ENCODE peak calls at places on chromosomes 5 and 9, in eight cellular contexts. One of them, this sample, is unnamed.
A peak's percentile ranks its signal among the peaks of the same experiment; 100 is the strongest.

GRCh38 chr5:168086736-168087135 is 204.7 kb upstream of the WWC1 start:
- DNase-seq in right atrium auricular region: no peak
- DNase-seq in Panc1: no peak
- DNase-seq in cardiac muscle cell: no peak
- DNase-seq in adrenal gland: no peak
- DNase-seq in ovary: no peak
- DNase-seq in A673: no peak
- DNase-seq in fibroblast of lung: no peak
- DNase-seq in this sample: no peak

GRCh38 chr5:75465480-75465879 is 45.9 kb downstream of the CERT1 start:
- DNase-seq in cardiac muscle cell: peak; percentile 9
- DNase-seq in right atrium auricular region: no peak
- DNase-seq in adrenal gland: no peak
- DNase-seq in fibroblast of lung: peak; percentile 61
- DNase-seq in A673: peak; percentile 63
- DNase-seq in ovary: no peak
- DNase-seq in Panc1: no peak
- DNase-seq in this sample: no peak

GRCh38 chr9:79616013-79616412 is 44.2 kb downstream of the TLE4 start:
- DNase-seq in ovary: no peak
- DNase-seq in Panc1: no peak
- DNase-seq in A673: no peak
- DNase-seq in adrenal gland: no peak
- DNase-seq in right atrium auricular region: no peak
- DNase-seq in fibroblast of lung: peak; percentile 36
- DNase-seq in cardiac muscle cell: no peak
- DNase-seq in this sample: no peak

GRCh38 chr9:114302727-114303126 is 20.2 kb upstream of the ORM1 start:
- DNase-seq in ovary: peak; percentile 12
- DNase-seq in A673: no peak
- DNase-seq in cardiac muscle cell: no peak
- DNase-seq in Panc1: no peak
- DNase-seq in fibroblast of lung: no peak
- DNase-seq in adrenal gland: peak; percentile 13
- DNase-seq in right atrium auricular region: no peak
- DNase-seq in this sample: peak; percentile 9

GRCh38 chr9:78297672-78297961 is 692 bp downstream of the PSAT1 start:
- DNase-seq in right atrium auricular region: no peak
- DNase-seq in cardiac muscle cell: no peak
- DNase-seq in Panc1: no peak
- DNase-seq in fibroblast of lung: no peak
- DNase-seq in ovary: no peak
- DNase-seq in A673: no peak
- DNase-seq in adrenal gland: no peak
- DNase-seq in this sample: peak; percentile 23

GRCh38 chr5:80216096-80216495 is 39.8 kb downstream of the SERINC5 start:
- DNase-seq in adrenal gland: no peak
- DNase-seq in right atrium auricular region: no peak
- DNase-seq in Panc1: no peak
- DNase-seq in cardiac muscle cell: peak; percentile 25
- DNase-seq in ovary: no peak
- DNase-seq in fibroblast of lung: no peak
- DNase-seq in A673: no peak
- DNase-seq in this sample: peak; percentile 40

GRCh38 chr5:132714456-132715307 is 22.7 kb downstream of the KIF3A start:
- DNase-seq in fibroblast of lung: peak; percentile 4
- DNase-seq in ovary: no peak
- DNase-seq in adrenal gland: no peak
- DNase-seq in cardiac muscle cell: no peak
- DNase-seq in right atrium auricular region: no peak
- DNase-seq in Panc1: no peak
- DNase-seq in A673: no peak
- DNase-seq in this sample: no peak

GRCh38 chr9:121604242-121604641 is 47.2 kb upstream of the DAB2IP start:
- DNase-seq in adrenal gland: no peak
- DNase-seq in right atrium auricular region: no peak
- DNase-seq in A673: no peak
- DNase-seq in cardiac muscle cell: peak; percentile 65
- DNase-seq in ovary: no peak
- DNase-seq in fibroblast of lung: peak; percentile 18
- DNase-seq in Panc1: no peak
- DNase-seq in this sample: no peak

GRCh38 chr5:36795366-36795765 is 81.2 kb upstream of the NIPBL start:
- DNase-seq in cardiac muscle cell: no peak
- DNase-seq in A673: no peak
- DNase-seq in Panc1: no peak
- DNase-seq in right atrium auricular region: no peak
- DNase-seq in adrenal gland: no peak
- DNase-seq in fibroblast of lung: no peak
- DNase-seq in ovary: no peak
- DNase-seq in this sample: no peak

GRCh38 chr5:152560508-152561137 is 155.5 kb upstream of the NMUR2 start:
- DNase-seq in adrenal gland: peak; percentile 57
- DNase-seq in right atrium auricular region: no peak
- DNase-seq in cardiac muscle cell: peak; percentile 75
- DNase-seq in A673: peak; percentile 63
- DNase-seq in fibroblast of lung: peak; percentile 42
- DNase-seq in Panc1: peak; percentile 18
- DNase-seq in ovary: no peak
- DNase-seq in this sample: peak; percentile 84

GRCh38 chr5:82312373-82312856 is 34.3 kb upstream of the RPS23 start:
- DNase-seq in Panc1: peak; percentile 22
- DNase-seq in right atrium auricular region: peak; percentile 78
- DNase-seq in fibroblast of lung: peak; percentile 74
- DNase-seq in cardiac muscle cell: peak; percentile 87
- DNase-seq in adrenal gland: peak; percentile 80
- DNase-seq in ovary: peak; percentile 66
- DNase-seq in A673: peak; percentile 83
- DNase-seq in this sample: peak; percentile 79

GRCh38 chr9:91914404-91914803 is 35.6 kb downstream of the ROR2 start:
- DNase-seq in ovary: no peak
- DNase-seq in A673: no peak
- DNase-seq in adrenal gland: no peak
- DNase-seq in Panc1: no peak
- DNase-seq in right atrium auricular region: no peak
- DNase-seq in fibroblast of lung: no peak
- DNase-seq in cardiac muscle cell: no peak
- DNase-seq in this sample: peak; percentile 76

GRCh38 chr5:35416217-35416988 is 186.1 kb upstream of the PRLR start:
- DNase-seq in A673: no peak
- DNase-seq in fibroblast of lung: no peak
- DNase-seq in Panc1: no peak
- DNase-seq in right atrium auricular region: no peak
- DNase-seq in ovary: no peak
- DNase-seq in cardiac muscle cell: no peak
- DNase-seq in adrenal gland: no peak
- DNase-seq in this sample: no peak

GRCh38 chr5:71778678-71779276 is 59.7 kb downstream of the CARTPT start:
- DNase-seq in right atrium auricular region: no peak
- DNase-seq in ovary: no peak
- DNase-seq in adrenal gland: no peak
- DNase-seq in A673: peak; percentile 45
- DNase-seq in Panc1: no peak
- DNase-seq in cardiac muscle cell: peak; percentile 45
- DNase-seq in fibroblast of lung: peak; percentile 36
- DNase-seq in this sample: peak; percentile 65

GRCh38 chr5:140286424-140286823 is 16.5 kb downstream of the PFDN1 start:
- DNase-seq in ovary: no peak
- DNase-seq in cardiac muscle cell: no peak
- DNase-seq in fibroblast of lung: no peak
- DNase-seq in Panc1: no peak
- DNase-seq in A673: no peak
- DNase-seq in right atrium auricular region: no peak
- DNase-seq in adrenal gland: no peak
- DNase-seq in this sample: no peak

DNA sequence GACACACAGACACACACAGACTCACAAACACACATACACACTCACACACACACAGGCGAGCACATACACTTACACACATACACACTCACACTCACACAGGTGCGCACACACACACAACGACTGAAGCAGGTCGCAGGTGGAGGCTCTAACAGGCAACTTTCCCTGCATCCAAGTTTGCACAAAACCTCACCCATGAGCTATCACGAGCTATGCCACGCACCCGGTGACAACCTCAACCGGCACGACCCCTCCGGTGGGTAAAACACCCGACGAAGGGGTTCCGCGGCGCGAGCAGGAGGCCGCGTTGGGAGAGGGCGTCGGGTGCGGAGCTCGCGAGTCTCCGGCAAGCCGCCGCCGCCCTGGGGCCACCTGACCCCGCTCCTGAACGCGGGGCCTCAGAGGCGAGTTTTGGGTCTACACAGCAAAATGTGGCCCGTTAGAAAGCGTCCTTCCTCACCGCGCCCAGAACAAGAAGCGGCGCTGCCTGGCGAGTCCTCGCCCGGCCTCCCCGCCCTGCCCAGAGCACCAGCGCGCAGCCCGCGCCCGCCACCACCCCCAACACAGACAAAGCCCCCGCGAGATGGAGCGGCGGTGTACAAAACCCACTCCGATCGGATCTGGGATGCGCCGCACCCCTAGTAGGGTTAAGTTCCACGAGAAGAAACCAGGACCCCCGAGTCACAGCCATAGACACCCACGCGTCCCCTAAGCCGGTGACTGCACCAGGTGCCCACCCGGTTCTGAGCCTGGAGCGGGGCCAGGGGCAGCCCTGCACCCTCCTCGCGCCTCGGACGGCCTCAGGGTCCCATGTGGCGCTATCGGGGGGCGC is 665 bp downstream of the SLC6A3 start:
- DNase-seq in Panc1: no peak
- DNase-seq in ovary: no peak
- DNase-seq in A673: no peak
- DNase-seq in cardiac muscle cell: no peak
- DNase-seq in right atrium auricular region: no peak
- DNase-seq in adrenal gland: no peak
- DNase-seq in fibroblast of lung: no peak
- DNase-seq in this sample: no peak
- H3K4me3 ChIP-seq in Panc1: no peak overlapping the region
- H3K4me3 ChIP-seq in ovary: no peak overlapping the region
- H3K4me3 ChIP-seq in A673: no peak overlapping the region
- H3K4me3 ChIP-seq in cardiac muscle cell: peak overlapping the region; percentile 10
- H3K4me3 ChIP-seq in right atrium auricular region: no peak overlapping the region
- H3K4me3 ChIP-seq in adrenal gland: peak overlapping the region; percentile 11
- H3K4me3 ChIP-seq in fibroblast of lung: no peak overlapping the region
- H3K4me3 ChIP-seq in this sample: peak overlapping the region; percentile 44

GRCh38 chr9:21251638-21252037 is 11.8 kb upstream of the IFNA14 start:
- DNase-seq in cardiac muscle cell: peak; percentile 8
- DNase-seq in A673: no peak
- DNase-seq in adrenal gland: no peak
- DNase-seq in Panc1: no peak
- DNase-seq in ovary: no peak
- DNase-seq in right atrium auricular region: no peak
- DNase-seq in fibroblast of lung: no peak
- DNase-seq in this sample: no peak

GRCh38 chr9:21252727-21253547 is 13.1 kb upstream of the IFNA14 start:
- DNase-seq in cardiac muscle cell: peak; percentile 22
- DNase-seq in A673: peak; percentile 46
- DNase-seq in ovary: no peak
- DNase-seq in Panc1: peak; percentile 10
- DNase-seq in fibroblast of lung: peak; percentile 27
- DNase-seq in adrenal gland: no peak
- DNase-seq in right atrium auricular region: no peak
- DNase-seq in this sample: peak; percentile 37

GRCh38 chr9:21251162-21251561 is 11.4 kb upstream of the IFNA14 start:
- DNase-seq in cardiac muscle cell: no peak
- DNase-seq in adrenal gland: no peak
- DNase-seq in fibroblast of lung: no peak
- DNase-seq in ovary: no peak
- DNase-seq in A673: no peak
- DNase-seq in right atrium auricular region: no peak
- DNase-seq in Panc1: no peak
- DNase-seq in this sample: no peak

GRCh38 chr9:21255538-21256212 is 15.9 kb upstream of the IFNA14 start:
- DNase-seq in Panc1: no peak
- DNase-seq in adrenal gland: no peak
- DNase-seq in fibroblast of lung: no peak
- DNase-seq in A673: no peak
- DNase-seq in right atrium auricular region: no peak
- DNase-seq in cardiac muscle cell: no peak
- DNase-seq in ovary: no peak
- DNase-seq in this sample: no peak
- H3K4me1 ChIP-seq in Panc1: no peaks in the 10 kb centered on the region
- H3K4me1 ChIP-seq in adrenal gland: no peaks in the 10 kb centered on the region
- H3K4me1 ChIP-seq in fibroblast of lung: no peaks in the 10 kb centered on the region
- H3K4me1 ChIP-seq in A673: no peaks in the 10 kb centered on the region
- H3K4me1 ChIP-seq in right atrium auricular region: peaks cover 8% of the 10 kb centered on the region
- H3K4me1 ChIP-seq in cardiac muscle cell: no peaks in the 10 kb centered on the region
- H3K4me1 ChIP-seq in ovary: no peaks in the 10 kb centered on the region
- H3K4me1 ChIP-seq in this sample: no peaks in the 10 kb centered on the region

GRCh38 chr5:111251941-111252340 is 27.8 kb downstream of the CAMK4 start:
- DNase-seq in cardiac muscle cell: no peak
- DNase-seq in ovary: no peak
- DNase-seq in Panc1: no peak
- DNase-seq in right atrium auricular region: no peak
- DNase-seq in adrenal gland: no peak
- DNase-seq in A673: no peak
- DNase-seq in fibroblast of lung: no peak
- DNase-seq in this sample: no peak

GRCh38 chr5:111254613-111255012 is 30.4 kb downstream of the CAMK4 start:
- DNase-seq in fibroblast of lung: peak; percentile 15
- DNase-seq in cardiac muscle cell: no peak
- DNase-seq in Panc1: no peak
- DNase-seq in adrenal gland: no peak
- DNase-seq in right atrium auricular region: no peak
- DNase-seq in A673: no peak
- DNase-seq in ovary: no peak
- DNase-seq in this sample: no peak

GRCh38 chr5:111259636-111260035 is 35.5 kb downstream of the CAMK4 start:
- DNase-seq in right atrium auricular region: no peak
- DNase-seq in A673: peak; percentile 53
- DNase-seq in fibroblast of lung: peak; percentile 47
- DNase-seq in ovary: no peak
- DNase-seq in cardiac muscle cell: no peak
- DNase-seq in Panc1: no peak
- DNase-seq in adrenal gland: no peak
- DNase-seq in this sample: no peak

GRCh38 chr5:111252799-111253564 is 28.8 kb downstream of the CAMK4 start:
- DNase-seq in right atrium auricular region: no peak
- DNase-seq in ovary: no peak
- DNase-seq in A673: no peak
- DNase-seq in adrenal gland: no peak
- DNase-seq in Panc1: no peak
- DNase-seq in cardiac muscle cell: no peak
- DNase-seq in fibroblast of lung: no peak
- DNase-seq in this sample: no peak

GRCh38 chr5:111256128-111256527 is 31.9 kb downstream of the CAMK4 start:
- DNase-seq in A673: no peak
- DNase-seq in fibroblast of lung: no peak
- DNase-seq in Panc1: no peak
- DNase-seq in cardiac muscle cell: no peak
- DNase-seq in right atrium auricular region: no peak
- DNase-seq in adrenal gland: no peak
- DNase-seq in ovary: no peak
- DNase-seq in this sample: no peak
- H3K4me3 ChIP-seq in A673: no peak overlapping the region
- H3K4me3 ChIP-seq in fibroblast of lung: no peak overlapping the region
- H3K4me3 ChIP-seq in Panc1: no peak overlapping the region
- H3K4me3 ChIP-seq in cardiac muscle cell: no peak overlapping the region
- H3K4me3 ChIP-seq in right atrium auricular region: no peak overlapping the region
- H3K4me3 ChIP-seq in adrenal gland: no peak overlapping the region
- H3K4me3 ChIP-seq in ovary: no peak overlapping the region
- H3K4me3 ChIP-seq in this sample: no peak overlapping the region

GRCh38 chr9:134358026-134358967 is 32.0 kb downstream of the RXRA start:
- DNase-seq in cardiac muscle cell: no peak
- DNase-seq in adrenal gland: peak; percentile 75
- DNase-seq in Panc1: no peak
- DNase-seq in right atrium auricular region: no peak
- DNase-seq in fibroblast of lung: peak; percentile 48
- DNase-seq in A673: peak; percentile 67
- DNase-seq in ovary: peak; percentile 70
- DNase-seq in this sample: peak; percentile 57
- H3K4me1 ChIP-seq in cardiac muscle cell: peaks cover 23% of the 10 kb centered on the region
- H3K4me1 ChIP-seq in adrenal gland: peaks cover 37% of the 10 kb centered on the region
- H3K4me1 ChIP-seq in Panc1: peaks cover 19% of the 10 kb centered on the region
- H3K4me1 ChIP-seq in right atrium auricular region: peaks cover 93% of the 10 kb centered on the region
- H3K4me1 ChIP-seq in fibroblast of lung: no peaks in the 10 kb centered on the region
- H3K4me1 ChIP-seq in A673: peaks cover 31% of the 10 kb centered on the region
- H3K4me1 ChIP-seq in ovary: peaks cover 15% of the 10 kb centered on the region
- H3K4me1 ChIP-seq in this sample: peaks cover 29% of the 10 kb centered on the region